ENCODE peak calls at places on chromosomes 16 and 17, in seven cellular contexts. J is neural crest cell; I is mucosa of descending colon; G is SK-N-SH; L is stomach; D is CD8-positive, alpha-beta T cell; T is BE2C. A is an unnamed sample.

GRCh38 chr17:48995332-48995870 is 1.8 kb upstream of the IGF2BP1 start:
- DNase-seq in J (peak; percentile 36), I (no peak), G (no peak), L (no peak), D (no peak), T (peak; percentile 23), A (no peak)

GRCh38 chr17:19386974-19387920 is at the start of gene MFAP4:
- DNase-seq in J (no peak), I (peak; percentile 61), G (peak; percentile 91), L (no peak), D (no peak), T (peak; percentile 67), A (no peak)

GRCh38 chr17:59807892-59808509 is 84.7 kb downstream of the TUBD1 start:
- DNase-seq in J (no peak), I (no peak), G (no peak), L (no peak), D (no peak), T (no peak), A (no peak)

GRCh38 chr16:87780385-87780989 is 14.7 kb upstream of the KLHDC4 start:
- DNase-seq in J (no peak), I (no peak), G (no peak), L (peak; percentile 34), D (peak; percentile 49), T (no peak), A (no peak)

GRCh38 chr16:84449156-84450140 is 55.0 kb downstream of the MEAK7 start:
- DNase-seq in J (no peak), I (peak; percentile 82), G (no peak), L (peak; percentile 5), D (no peak), T (no peak), A (no peak)

GRCh38 chr17:80991645-80992076 is at the start of gene CHMP6:
- DNase-seq in J (peak; percentile 66), I (peak; percentile 85), G (peak; percentile 99), L (peak; percentile 79), D (peak; percentile 70), T (peak; percentile 79), A (peak; percentile 63)

GRCh38 chr16:2673066-2673999 is 9.0 kb upstream of the KCTD5 start:
- DNase-seq in J (peak; percentile 91), I (peak; percentile 98), G (peak; percentile 98), L (peak; percentile 97), D (peak; percentile 98), T (peak; percentile 100), A (peak; percentile 92)

GRCh38 chr17:74369221-74369620 is 1.9 kb downstream of the GPR142 start:
- DNase-seq in J (no peak), I (peak; percentile 66), G (no peak), L (peak; percentile 44), D (peak; percentile 68), T (no peak), A (no peak)

GRCh38 chr17:56624947-56625346 is 31.4 kb downstream of the NOG start:
- DNase-seq in J (no peak), I (no peak), G (no peak), L (no peak), D (no peak), T (no peak), A (no peak)

GRCh38 chr17:56630202-56630601 is 36.7 kb downstream of the NOG start:
- DNase-seq in J (no peak), I (no peak), G (no peak), L (no peak), D (no peak), T (no peak), A (no peak)

GRCh38 chr17:56624315-56624714 is 30.8 kb downstream of the NOG start:
- DNase-seq in J (no peak), I (no peak), G (no peak), L (no peak), D (no peak), T (no peak), A (no peak)

GRCh38 chr17:56633681-56634080 is 40.2 kb downstream of the NOG start:
- DNase-seq in J (no peak), I (no peak), G (no peak), L (no peak), D (no peak), T (no peak), A (no peak)

DNA sequence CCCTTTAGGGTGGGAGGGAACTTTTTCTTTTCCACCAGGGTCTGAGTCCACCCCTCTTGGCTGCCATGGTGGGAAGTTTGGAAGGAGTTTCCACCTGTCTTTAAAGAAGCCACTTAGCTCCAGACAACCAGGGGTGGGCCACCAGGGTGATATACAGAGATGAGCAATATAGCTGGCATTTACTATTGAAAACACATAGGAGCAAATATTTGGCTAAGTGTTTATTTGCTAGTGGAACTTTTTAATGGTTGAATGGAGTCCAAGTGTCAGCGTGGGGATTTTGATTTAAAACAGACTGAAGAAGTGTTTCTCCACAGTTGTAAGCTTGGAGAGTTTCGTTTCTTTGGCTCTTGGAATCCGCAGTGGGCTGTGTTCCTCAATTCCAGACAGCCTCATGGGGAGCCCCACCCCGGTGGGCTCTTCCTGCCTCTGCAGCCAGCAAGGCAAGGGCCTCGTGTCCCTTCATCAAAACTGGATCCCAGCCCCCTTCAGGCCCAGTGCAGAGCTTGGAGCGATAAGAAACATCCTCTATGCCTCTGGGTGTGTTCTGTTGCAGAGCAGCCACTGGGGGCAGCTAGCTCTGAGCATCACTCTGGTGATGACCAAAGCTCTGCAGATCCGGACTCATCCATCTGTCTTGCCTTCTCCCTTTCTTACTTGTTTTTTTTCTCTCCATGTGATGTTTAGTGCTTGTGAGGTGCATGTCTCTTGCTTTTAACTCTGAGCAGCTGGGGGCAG is 36.1 kb downstream of the NOG start:
- DNase-seq in J (peak; percentile 12), I (no peak), G (peak; percentile 36), L (no peak), D (peak; percentile 26), T (peak; percentile 23), A (no peak)
- TF ChIP-seq CTCF in J (peak; percentile 48), I (no peak), G (peak; percentile 71), L (no peak), D (no peak), T (peak; percentile 36), A (peak; percentile 50)

DNA sequence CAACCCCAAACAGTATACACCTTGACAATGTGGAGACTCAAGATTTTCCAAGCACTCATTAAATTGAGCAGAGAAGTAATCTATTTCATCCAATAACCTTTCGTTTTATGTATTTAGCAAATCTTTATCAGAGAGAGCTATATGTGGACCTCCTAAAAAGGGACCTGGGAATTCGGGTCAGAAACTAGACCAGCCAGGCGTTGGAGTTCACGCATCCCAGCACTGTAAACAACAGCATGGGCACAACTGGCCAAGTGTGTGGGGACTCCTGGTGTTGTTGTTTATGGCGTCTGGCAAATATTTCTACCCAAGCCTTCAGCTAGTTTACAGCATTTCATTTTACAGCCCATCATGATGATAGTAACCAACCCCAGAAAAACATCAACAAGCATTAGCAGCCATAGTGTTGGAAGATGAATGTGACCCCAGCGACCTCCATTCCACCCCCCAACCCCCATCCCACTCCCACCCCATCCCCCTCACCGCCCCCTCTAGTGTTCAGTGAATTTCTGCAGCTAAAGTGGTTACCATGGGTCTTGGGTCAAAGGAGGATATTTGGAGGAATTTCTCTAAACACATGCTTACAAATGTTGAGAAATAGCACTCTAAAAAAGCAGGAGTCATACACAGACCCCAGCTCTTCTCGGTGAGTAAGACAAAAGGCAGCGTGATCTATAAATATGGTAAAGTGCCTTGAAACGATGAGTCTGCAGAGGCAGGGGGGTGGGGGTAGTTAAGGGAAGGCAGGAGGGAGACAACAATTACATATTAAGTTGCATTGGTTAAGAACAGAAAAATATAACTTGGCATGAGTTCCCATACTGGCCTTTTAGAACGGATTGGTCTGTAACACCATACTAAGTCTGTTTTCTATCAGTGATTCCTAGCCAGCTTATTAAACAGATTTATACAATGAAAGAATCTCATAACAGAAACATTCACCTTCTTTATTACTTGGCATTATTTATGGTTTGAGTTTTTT is 91.4 kb upstream of the TBX2 start:
- DNase-seq in J (no peak), I (no peak), G (no peak), L (no peak), D (no peak), T (no peak), A (no peak)
- TF ChIP-seq CTCF in J (no peak), I (no peak), G (peak; percentile 40), L (no peak), D (no peak), T (no peak), A (no peak)

DNA sequence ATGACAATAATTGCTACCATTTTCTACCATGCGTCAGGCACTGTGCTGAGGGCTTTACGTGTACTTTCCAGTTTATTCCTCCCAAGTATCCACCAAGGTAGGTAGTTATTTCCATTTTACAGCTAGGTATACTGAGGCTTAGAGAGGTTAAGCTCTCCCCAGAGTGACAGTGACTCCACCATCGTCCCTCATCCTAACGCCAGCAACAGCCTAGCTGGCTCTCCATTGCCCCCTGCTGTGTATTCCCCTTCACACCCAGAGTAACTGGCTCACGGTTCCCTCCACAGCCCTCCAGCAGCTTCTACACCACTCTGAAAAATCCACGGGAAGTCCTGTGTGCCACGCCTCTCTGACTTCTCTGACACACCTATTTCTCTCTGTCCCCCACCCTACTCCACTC is 7.1 kb upstream of the ASGR1 start:
- DNase-seq in J (no peak), I (no peak), G (no peak), L (no peak), D (no peak), T (no peak), A (no peak)
- TF ChIP-seq CTCF in J (peak; percentile 44), I (no peak), G (peak; percentile 30), L (no peak), D (no peak), T (peak; percentile 14), A (peak; percentile 26)

GRCh38 chr17:45224671-45225050 is 3.0 kb downstream of the FMNL1 start:
- DNase-seq in J (no peak), I (no peak), G (no peak), L (no peak), D (peak; percentile 44), T (no peak), A (no peak)

GRCh38 chr17:45222273-45222993 is 748 bp downstream of the FMNL1 start:
- DNase-seq in J (no peak), I (no peak), G (peak; percentile 65), L (no peak), D (peak; percentile 54), T (no peak), A (no peak)

GRCh38 chr17:45225051-45225700 is 3.5 kb downstream of the FMNL1 start:
- DNase-seq in J (no peak), I (no peak), G (no peak), L (no peak), D (peak; percentile 69), T (no peak), A (no peak)

GRCh38 chr17:45222994-45223540 is 1.4 kb downstream of the FMNL1 start:
- DNase-seq in J (no peak), I (no peak), G (peak; percentile 75), L (no peak), D (no peak), T (peak; percentile 60), A (no peak)

DNA sequence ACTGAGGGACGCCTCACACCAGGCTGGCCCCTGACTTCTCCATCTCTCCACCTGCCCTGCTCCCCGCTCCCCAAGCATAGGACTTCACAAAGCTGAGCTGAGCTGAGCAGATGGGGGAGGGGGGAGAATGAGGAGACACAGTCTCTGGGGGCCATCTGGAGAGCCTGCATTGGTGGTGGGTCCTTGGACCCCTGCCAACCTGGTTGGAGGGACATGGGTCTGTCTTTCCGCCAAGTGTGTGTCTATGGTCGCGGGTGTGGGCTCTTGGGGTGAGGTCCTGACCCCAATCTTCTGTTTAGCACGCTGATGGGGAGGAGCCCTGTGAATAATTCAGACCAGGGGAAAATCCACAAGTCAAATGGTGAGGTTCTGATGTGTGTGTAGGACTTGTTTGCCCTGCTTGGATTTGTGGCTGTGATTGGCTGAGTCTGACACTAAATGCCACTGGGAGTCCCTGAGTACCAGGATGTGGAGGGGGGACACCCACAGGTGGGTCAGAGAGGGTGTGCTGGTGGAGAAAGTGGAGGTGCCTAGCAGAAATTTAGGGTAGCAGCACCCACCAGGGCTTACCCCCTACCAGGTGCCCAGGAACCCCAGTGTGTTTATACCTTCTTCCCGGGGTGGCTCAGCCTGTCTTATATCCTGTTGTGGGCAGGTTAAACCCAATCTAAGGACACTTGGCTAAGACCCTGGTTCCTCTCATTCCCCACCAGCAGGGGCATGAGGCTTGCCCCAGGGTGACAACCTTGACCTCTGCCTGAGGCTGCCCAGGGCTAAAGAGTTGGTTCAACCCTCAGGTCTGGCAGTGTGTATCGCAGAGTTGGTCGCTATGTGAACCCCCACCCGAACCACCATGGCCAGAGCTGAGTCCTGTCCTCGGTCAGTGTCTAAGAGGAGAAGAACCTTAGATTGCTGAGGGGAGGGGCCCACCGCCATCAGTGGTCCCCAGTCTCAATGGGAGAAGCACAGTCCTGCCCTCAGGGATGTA is 2.1 kb downstream of the FMNL1 start:
- DNase-seq in J (no peak), I (no peak), G (no peak), L (no peak), D (peak; percentile 66), T (peak; percentile 54), A (no peak)
- TF ChIP-seq CTCF in J (no peak), I (no peak), G (no peak), L (no peak), D (no peak), T (no peak), A (no peak)

A was measured in progenitor cell of endocrine pancreas.